ENCODE peak calls at places on chromosomes 7 and 10, in five cellular contexts. N is Jurkat, Clone E6-1; Z is ELF-1; X is posterior cingulate gyrus; O is activated CD8-positive, alpha-beta T cell treated with anti-CD3 and anti-CD28 coated beads, Interleukin-2, amount 10 ng/mL, durations not matched to agents 7 days and 5 days. I is an unnamed sample.

GRCh38 chr7:10974717-10975032 is 1.0 kb downstream of the PHF14 start:
- DNase-seq in O (no peak), N (peak; percentile 18), X (no peak), Z (no peak), I (no peak)

GRCh38 chr7:3897430-3898385 is 596.7 kb downstream of the SDK1 start:
- DNase-seq in X (no peak), O (peak; percentile 60), Z (no peak), N (peak; percentile 42), I (peak; percentile 34)

GRCh38 chr7:30470163-30470770 is 8.3 kb downstream of the NOD1 start:
- DNase-seq in O (no peak), N (no peak), Z (no peak), X (no peak), I (no peak)

GRCh38 chr7:43872401-43873165 is 3.3 kb upstream of the MRPS24 start:
- DNase-seq in X (no peak), Z (no peak), O (no peak), N (no peak), I (peak; percentile 63)

GRCh38 chr7:1586126-1586826 is 16.4 kb upstream of the PSMG3 start:
- DNase-seq in X (no peak), N (no peak), O (no peak), Z (no peak), I (no peak)

GRCh38 chr7:37145682-37146081 is 303.0 kb downstream of the ELMO1 start:
- DNase-seq in O (no peak), X (no peak), N (no peak), Z (no peak), I (no peak)

GRCh38 chr7:140342732-140343514 is 55.4 kb downstream of the SLC37A3 start:
- DNase-seq in X (peak; percentile 92), O (no peak), N (no peak), Z (peak; percentile 67), I (peak; percentile 57)

GRCh38 chr10:43644252-43644651 is 4.4 kb downstream of the ZNF32 start:
- DNase-seq in O (no peak), N (no peak), X (no peak), Z (no peak), I (no peak)

GRCh38 chr7:51369746-51370145 is 53.1 kb upstream of the COBL start:
- DNase-seq in N (peak; percentile 12), X (no peak), Z (peak; percentile 17), O (peak; percentile 22), I (no peak)

GRCh38 chr7:86966920-86967319 is 92.5 kb downstream of the ELAPOR2 start:
- DNase-seq in X (no peak), N (no peak), O (no peak), Z (no peak), I (no peak)

GRCh38 chr10:110786172-110786571 is 85.6 kb upstream of the PDCD4 start:
- DNase-seq in O (no peak), Z (no peak), X (no peak), N (no peak), I (no peak)

GRCh38 chr10:103445767-103446567 is 6.2 kb downstream of the CALHM2 start:
- DNase-seq in Z (no peak), O (no peak), N (no peak), X (peak; percentile 65), I (peak; percentile 31)

GRCh38 chr7:70334883-70335282 is 736.6 kb downstream of the AUTS2 start:
- DNase-seq in N (peak; percentile 43), X (no peak), O (peak; percentile 47), Z (no peak), I (no peak)

GRCh38 chr10:76583711-76584161 is 1053.9 kb downstream of the KCNMA1 start:
- DNase-seq in Z (no peak), O (no peak), N (no peak), X (no peak), I (no peak)

GRCh38 chr10:47223236-47223635 is 76.8 kb upstream of the GDF10 start:
- DNase-seq in X (no peak), O (no peak), N (no peak), Z (peak; percentile 43), I (no peak)

GRCh38 chr10:118563373-118563890 is 32.0 kb downstream of the PRLHR start:
- DNase-seq in O (no peak), Z (no peak), N (no peak), X (peak; percentile 35), I (no peak)

GRCh38 chr10:65213170-65213569 is 1692.0 kb downstream of the REEP3 start:
- DNase-seq in X (no peak), N (no peak), Z (no peak), O (no peak), I (no peak)

GRCh38 chr10:116125180-116125579 is 147.8 kb downstream of the GFRA1 start:
- DNase-seq in X (peak; percentile 80), O (no peak), N (no peak), Z (peak; percentile 25), I (no peak)

GRCh38 chr10:109022417-109023049 is 900.8 kb downstream of the XPNPEP1 start:
- DNase-seq in O (no peak), N (no peak), X (no peak), Z (no peak), I (no peak)

GRCh38 chr7:133484135-133484534 is 231.3 kb downstream of the EXOC4 start:
- DNase-seq in Z (no peak), O (peak; percentile 57), X (peak; percentile 85), N (peak; percentile 99), I (no peak)

GRCh38 chr7:64869912-64870562 is 33.0 kb upstream of the ZNF273 start:
- DNase-seq in X (peak; percentile 70), Z (no peak), O (no peak), N (no peak), I (no peak)

GRCh38 chr7:138116156-138116555 is 39.9 kb downstream of the AKR1D1 start:
- DNase-seq in N (no peak), X (no peak), Z (peak; percentile 72), O (no peak), I (no peak)

GRCh38 chr10:128318366-128318765 is 192.1 kb upstream of the MKI67 start:
- DNase-seq in X (peak; percentile 64), O (no peak), N (no peak), Z (no peak), I (no peak)

GRCh38 chr7:128444242-128444641 is 11.4 kb upstream of the HILPDA start:
- DNase-seq in N (no peak), X (no peak), Z (peak; percentile 81), O (no peak), I (peak; percentile 34)